ENCODE peak calls at places on chromosomes 6 and 20, in five cellular contexts. Y, M, I, Z and P are unnamed samples.

GRCh38 chr6:113442040-113442439 is 415.1 kb upstream of the MARCKS start:
- DNase-seq in I (peak), Z (no peak), Y (no peak), M (no peak), P (no peak)

GRCh38 chr6:156774872-156775405 is 2.2 kb upstream of the ARID1B start:
- DNase-seq in Y (no peak), I (peak), Z (no peak), M (no peak), P (no peak)

GRCh38 chr6:108781419-108782110 is 66.7 kb upstream of the ARMC2 start:
- DNase-seq in M (no peak), Z (no peak), I (no peak), Y (no peak), P (no peak)

GRCh38 chr6:165819394-165819793 is 156.4 kb upstream of the PDE10A start:
- DNase-seq in I (no peak), Y (no peak), M (no peak), Z (no peak), P (no peak)

GRCh38 chr6:141719476-141719875 is 413.2 kb upstream of the GJE1 start:
- DNase-seq in Y (no peak), I (no peak), M (no peak), Z (no peak), P (no peak)

GRCh38 chr20:47524385-47524784 is 22.7 kb downstream of the NCOA3 start:
- DNase-seq in M (no peak), Z (no peak), Y (no peak), I (no peak), P (no peak)

GRCh38 chr6:30719791-30720737 is at the start of gene TUBB:
- DNase-seq in I (peak), Z (peak), Y (peak), M (peak), P (peak)

GRCh38 chr20:11429889-11430580 is 487.7 kb upstream of the BTBD3 start:
- DNase-seq in Z (no peak), I (no peak), Y (no peak), M (no peak), P (no peak)

GRCh38 chr6:93523365-93523764 is 104.0 kb upstream of the EPHA7 start:
- DNase-seq in M (no peak), Y (no peak), I (no peak), Z (no peak), P (no peak)

GRCh38 chr6:41439524-41440418 is 104.4 kb downstream of the NCR2 start:
- DNase-seq in Y (no peak), M (peak), I (no peak), Z (no peak), P (peak)

GRCh38 chr6:57195457-57195856 is 23.3 kb downstream of the BAG2 start:
- DNase-seq in Z (no peak), Y (no peak), I (no peak), M (no peak), P (no peak)

GRCh38 chr6:106046116-106046853 is 39.9 kb upstream of the PRDM1 start:
- DNase-seq in I (peak), Z (no peak), M (no peak), Y (no peak), P (no peak)

GRCh38 chr6:1242021-1242420 is 69.9 kb upstream of the FOXQ1 start:
- DNase-seq in Y (no peak), M (no peak), I (no peak), Z (no peak), P (no peak)

GRCh38 chr6:106630366-106630765 is 988 bp downstream of the QRSL1 start:
- DNase-seq in Y (no peak), M (no peak), I (no peak), Z (no peak), P (no peak)

GRCh38 chr6:143427109-143427817 is 23.2 kb downstream of the ADAT2 start:
- DNase-seq in I (peak), Z (peak), M (peak), Y (peak), P (no peak)

GRCh38 chr6:161439093-161439492 is 165.2 kb upstream of the AGPAT4 start:
- DNase-seq in Y (peak), I (peak), Z (peak), M (no peak), P (no peak)

GRCh38 chr6:44084231-44085014 is 42.8 kb downstream of the MRPL14 start:
- DNase-seq in M (no peak), I (no peak), Z (no peak), Y (no peak), P (no peak)

GRCh38 chr20:62030834-62031434 is 34.7 kb downstream of the TAF4 start:
- DNase-seq in Z (no peak), Y (peak), M (peak), I (no peak), P (peak)

GRCh38 chr20:47988601-47989116 is 203.4 kb upstream of the SULF2 start:
- DNase-seq in Y (no peak), I (no peak), Z (no peak), M (no peak), P (no peak)

GRCh38 chr20:52060794-52061714 is 130.5 kb downstream of the ZFP64 start:
- DNase-seq in Z (no peak), Y (no peak), I (no peak), M (no peak), P (no peak)

GRCh38 chr20:23361108-23361650 is 803 bp upstream of the GZF1 start:
- DNase-seq in Y (no peak), M (no peak), Z (no peak), I (no peak), P (no peak)

GRCh38 chr6:107116328-107116892 is 1.1 kb upstream of the BEND3 start:
- DNase-seq in I (peak), M (peak), Z (no peak), Y (no peak), P (no peak)

GRCh38 chr6:158567871-158568401 is 8.0 kb downstream of the TMEM181 start:
- DNase-seq in Y (no peak), I (no peak), Z (no peak), M (no peak), P (no peak)

GRCh38 chr20:288956-289692 is 1.4 kb downstream of the C20orf96 start:
- DNase-seq in Z (no peak), Y (no peak), I (no peak), M (no peak), P (no peak)

GRCh38 chr6:18121580-18122127 is 823 bp downstream of the NHLRC1 start:
- DNase-seq in Y (no peak), M (peak), Z (no peak), I (no peak), P (no peak)

GRCh38 chr6:35599761-35600658 is 87.3 kb upstream of the TULP1 start:
- DNase-seq in M (no peak), Y (no peak), Z (no peak), I (no peak), P (no peak)

GRCh38 chr6:113073611-113074191 is 726.6 kb downstream of the RFPL4B start:
- DNase-seq in Y (no peak), I (no peak), Z (no peak), M (no peak), P (no peak)

GRCh38 chr6:27617700-27618689 is 145.1 kb upstream of the ZNF184 start:
- DNase-seq in M (no peak), Z (no peak), Y (no peak), I (peak), P (no peak)

GRCh38 chr6:163376167-163376566 is 38.4 kb upstream of the QKI start:
- DNase-seq in Z (no peak), M (no peak), I (no peak), Y (no peak), P (no peak)